ENCODE peak calls at places on chromosomes 7 and 10, in nine cellular contexts. N, H, B, V, S, P, Q, I and X are unnamed samples.

GRCh38 chr10:35783305-35783838 is 141.3 kb upstream of the FZD8 start:
- DNase-seq in H (no peak), Q (no peak), B (no peak), N (no peak), S (no peak), P (no peak), V (no peak), I (no peak), X (peak; percentile 5)

GRCh38 chr10:72261323-72262018 is 12.3 kb upstream of the DDIT4 start:
- DNase-seq in N (peak; percentile 59), V (peak; percentile 63), S (peak; percentile 74), I (no peak), H (no peak), Q (peak; percentile 72), P (no peak), B (peak; percentile 73), X (no peak)

GRCh38 chr7:66140924-66141323 is 26.3 kb downstream of the CRCP start:
- DNase-seq in V (no peak), I (peak; percentile 47), S (no peak), B (no peak), N (no peak), P (no peak), H (no peak), Q (no peak), X (peak; percentile 37)

GRCh38 chr7:118013252-118014010 is 140.2 kb upstream of the CTTNBP2 start:
- DNase-seq in P (no peak), Q (no peak), I (no peak), V (no peak), N (no peak), S (no peak), H (no peak), B (no peak), X (no peak)

GRCh38 chr7:124124201-124124600 is 91.3 kb upstream of the TMEM229A start:
- DNase-seq in Q (no peak), H (no peak), P (no peak), I (no peak), B (no peak), N (no peak), V (no peak), S (no peak), X (no peak)

GRCh38 chr7:142002179-142002578 is 6.5 kb downstream of the MGAM start:
- DNase-seq in B (no peak), N (no peak), I (no peak), H (no peak), S (no peak), Q (no peak), P (no peak), V (no peak), X (no peak)

GRCh38 chr7:139494835-139495568 is 11.5 kb upstream of the KLRG2 start:
- DNase-seq in V (no peak), B (peak; percentile 77), P (no peak), I (no peak), Q (no peak), S (peak; percentile 79), H (no peak), N (no peak), X (no peak)

GRCh38 chr10:22662693-22663330 is 51.6 kb downstream of the PIP4K2A start:
- DNase-seq in H (no peak), S (no peak), N (no peak), Q (no peak), I (no peak), P (no peak), V (no peak), B (no peak), X (no peak)

GRCh38 chr7:81036871-81037270 is 118.0 kb upstream of the SEMA3C start:
- DNase-seq in P (no peak), I (no peak), H (no peak), S (no peak), Q (no peak), B (no peak), V (no peak), N (no peak), X (no peak)

GRCh38 chr10:79436850-79437103 is 8.6 kb downstream of the ZCCHC24 start:
- DNase-seq in B (no peak), H (no peak), S (no peak), I (no peak), Q (no peak), P (no peak), N (no peak), V (no peak), X (no peak)

GRCh38 chr7:151784843-151785680 is 91.9 kb downstream of the PRKAG2 start:
- DNase-seq in I (no peak), N (no peak), S (no peak), H (no peak), B (no peak), V (no peak), Q (no peak), P (no peak), X (no peak)

GRCh38 chr7:98831641-98832221 is 38.1 kb downstream of the TMEM130 start:
- DNase-seq in V (peak; percentile 20), I (no peak), N (peak; percentile 23), B (no peak), S (no peak), P (peak; percentile 14), Q (peak; percentile 25), H (peak; percentile 5), X (no peak)

GRCh38 chr7:124713086-124713485 is 52.5 kb downstream of the GPR37 start:
- DNase-seq in B (no peak), I (no peak), S (no peak), N (no peak), H (no peak), V (no peak), Q (no peak), P (no peak), X (no peak)

GRCh38 chr10:10499839-10500238 is 517.8 kb upstream of the CELF2 start:
- DNase-seq in Q (no peak), H (no peak), V (no peak), I (no peak), P (no peak), B (no peak), S (no peak), N (no peak), X (no peak)